ENCODE peak calls at places on chromosomes 16 and 17, in seven cellular contexts. F is neuronal stem cell; E is transverse colon; Q is suprapubic skin; S is CD8-positive, alpha-beta T cell; H is left ventricle myocardium inferior; K is colonic mucosa. Y is an unnamed sample.
A peak's percentile ranks its signal among the peaks of the same experiment; 100 is the strongest.

GRCh38 chr16:87930456-87930855 is 5.9 kb downstream of the CA5A start:
- DNase-seq in F (no peak), E (no peak), Q (no peak), S (no peak), H (no peak), K (no peak), Y (no peak)

GRCh38 chr16:28863929-28864886 is 565 bp downstream of the SH2B1 start:
- DNase-seq in F (no peak), E (peak; percentile 65), Q (no peak), S (peak; percentile 61), H (no peak), K (peak; percentile 73), Y (no peak)

GRCh38 chr17:39627717-39628516 is 1.2 kb downstream of the PPP1R1B start:
- DNase-seq in F (no peak), E (peak; percentile 73), Q (no peak), S (no peak), H (no peak), K (peak; percentile 79), Y (no peak)

GRCh38 chr17:30950669-30951399 is 20.0 kb upstream of the RNF135 start:
- DNase-seq in F (no peak), E (peak; percentile 91), Q (no peak), S (no peak), H (peak; percentile 72), K (peak; percentile 96), Y (no peak)

GRCh38 chr16:13992322-13992721 is 72.4 kb downstream of the ERCC4 start:
- DNase-seq in F (no peak), E (no peak), Q (no peak), S (no peak), H (no peak), K (no peak), Y (no peak)

GRCh38 chr17:48486557-48486956 is 44.3 kb downstream of the HOXB1 start:
- DNase-seq in F (no peak), E (no peak), Q (no peak), S (no peak), H (no peak), K (no peak), Y (no peak)

GRCh38 chr16:11316331-11317015 is 28.8 kb upstream of the RMI2 start:
- DNase-seq in F (no peak), E (no peak), Q (no peak), S (no peak), H (no peak), K (no peak), Y (no peak)

GRCh38 chr17:47785538-47786123 is 36.0 kb downstream of the OSBPL7 start:
- DNase-seq in F (peak; percentile 65), E (no peak), Q (no peak), S (no peak), H (no peak), K (no peak), Y (no peak)

GRCh38 chr17:36888236-36888957 is 48.9 kb upstream of the LHX1 start:
- DNase-seq in F (no peak), E (no peak), Q (no peak), S (no peak), H (no peak), K (no peak), Y (no peak)

GRCh38 chr16:85120006-85120340 is 7.7 kb upstream of the CIBAR2 start:
- DNase-seq in F (no peak), E (no peak), Q (no peak), S (no peak), H (no peak), K (no peak), Y (no peak)

GRCh38 chr17:43679911-43680310 is 18.2 kb upstream of the MEOX1 start:
- DNase-seq in F (no peak), E (no peak), Q (no peak), S (no peak), H (no peak), K (no peak), Y (no peak)

GRCh38 chr17:50909765-50910661 is 43.9 kb upstream of the TOB1 start:
- DNase-seq in F (no peak), E (no peak), Q (no peak), S (peak; percentile 94), H (no peak), K (no peak), Y (no peak)

GRCh38 chr17:73747221-73748002 is 103.2 kb upstream of the SDK2 start:
- DNase-seq in F (no peak), E (no peak), Q (no peak), S (no peak), H (peak; percentile 41), K (peak; percentile 21), Y (no peak)

GRCh38 chr17:73746314-73747073 is 102.2 kb upstream of the SDK2 start:
- DNase-seq in F (no peak), E (no peak), Q (no peak), S (no peak), H (no peak), K (no peak), Y (no peak)

GRCh38 chr17:73749337-73749807 is 105.1 kb upstream of the SDK2 start:
- DNase-seq in F (no peak), E (no peak), Q (no peak), S (no peak), H (no peak), K (no peak), Y (no peak)

GRCh38 chr17:73749906-73750305 is 105.7 kb upstream of the SDK2 start:
- DNase-seq in F (no peak), E (no peak), Q (no peak), S (no peak), H (peak; percentile 26), K (no peak), Y (no peak)

DNA sequence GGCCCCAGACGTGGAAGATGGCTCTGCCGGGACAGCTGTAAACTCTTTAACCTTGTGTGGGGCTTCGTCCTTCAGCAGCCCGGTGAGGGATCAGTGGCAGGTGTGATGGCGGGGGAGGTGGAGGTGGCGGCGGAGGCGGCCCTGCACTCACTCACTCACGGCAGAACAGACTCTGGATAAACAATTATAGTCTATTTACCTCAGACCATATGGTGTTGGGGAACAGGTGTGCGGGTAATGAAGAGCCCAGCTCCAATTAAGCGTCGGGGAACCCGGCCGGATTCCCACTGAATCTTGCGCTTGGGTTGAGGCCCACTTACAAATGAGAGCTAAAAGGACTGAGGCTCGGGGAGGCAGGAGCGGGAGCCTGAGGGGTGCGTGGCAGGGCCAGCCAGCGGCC is 104.3 kb upstream of the SDK2 start:
- DNase-seq in F (no peak), E (no peak), Q (no peak), S (no peak), H (no peak), K (no peak), Y (no peak)
- H3K4me1 ChIP-seq in F (no peaks in the 10 kb centered on the region), E (no peaks in the 10 kb centered on the region), Q (no peaks in the 10 kb centered on the region), S (no peaks in the 10 kb centered on the region), H (peaks cover 30% of the 10 kb centered on the region), K (no peaks in the 10 kb centered on the region), Y (no peaks in the 10 kb centered on the region)

GRCh38 chr16:89290472-89290871 is 73.0 kb downstream of the ZNF778 start:
- DNase-seq in F (no peak), E (no peak), Q (no peak), S (no peak), H (no peak), K (no peak), Y (no peak)

GRCh38 chr16:89292443-89293078 is 75.1 kb downstream of the ZNF778 start:
- DNase-seq in F (no peak), E (no peak), Q (no peak), S (no peak), H (no peak), K (no peak), Y (no peak)

GRCh38 chr16:89291776-89292175 is 74.3 kb downstream of the ZNF778 start:
- DNase-seq in F (no peak), E (no peak), Q (no peak), S (no peak), H (no peak), K (no peak), Y (no peak)

GRCh38 chr16:89290887-89291286 is 73.4 kb downstream of the ZNF778 start:
- DNase-seq in F (no peak), E (no peak), Q (no peak), S (no peak), H (no peak), K (no peak), Y (no peak)

DNA sequence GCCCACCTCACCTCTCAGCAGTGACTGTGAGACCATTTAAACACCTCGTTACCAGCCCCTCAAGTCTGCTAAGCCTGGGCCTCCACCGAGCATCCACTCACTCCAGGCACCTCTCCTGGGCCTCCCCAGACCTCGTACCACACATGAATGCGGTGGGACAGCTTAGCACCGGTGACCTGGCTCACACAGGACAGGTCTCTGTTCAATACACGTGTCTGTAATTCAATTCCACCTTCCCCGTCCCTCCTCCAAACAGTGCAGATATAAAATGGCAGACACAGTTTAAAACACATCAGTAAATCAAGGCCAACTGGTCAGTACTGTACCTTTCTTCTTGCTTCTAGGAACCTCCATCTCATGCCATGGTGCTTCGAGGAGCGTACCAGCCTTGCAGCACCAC is 73.9 kb downstream of the ZNF778 start:
- DNase-seq in F (no peak), E (no peak), Q (no peak), S (no peak), H (no peak), K (no peak), Y (no peak)
- H3K4me1 ChIP-seq in F (peaks cover 32% of the 10 kb centered on the region), E (no peaks in the 10 kb centered on the region), Q (peaks cover 19% of the 10 kb centered on the region), S (peaks cover 20% of the 10 kb centered on the region), H (peaks cover 41% of the 10 kb centered on the region), K (no peaks in the 10 kb centered on the region), Y (peaks cover 37% of the 10 kb centered on the region)

GRCh38 chr17:77437017-77437416 is 296.2 kb downstream of the SEC14L1 start:
- DNase-seq in F (no peak), E (peak; percentile 42), Q (no peak), S (peak; percentile 57), H (peak; percentile 70), K (peak; percentile 51), Y (no peak)
- H3K4me1 ChIP-seq in F (peaks cover 59% of the 10 kb centered on the region), E (peaks cover 62% of the 10 kb centered on the region), Q (peaks cover 95% of the 10 kb centered on the region), S (peaks cover 83% of the 10 kb centered on the region), H (peaks cover 99% of the 10 kb centered on the region), K (peaks cover 31% of the 10 kb centered on the region), Y (peaks cover 100% of the 10 kb centered on the region)

GRCh38 chr17:78348055-78348745 is 11.7 kb downstream of the SOCS3 start:
- DNase-seq in F (no peak), E (no peak), Q (no peak), S (no peak), H (no peak), K (no peak), Y (no peak)

GRCh38 chr17:78347453-78347852 is 12.4 kb downstream of the SOCS3 start:
- DNase-seq in F (no peak), E (no peak), Q (no peak), S (no peak), H (no peak), K (no peak), Y (no peak)

GRCh38 chr17:78355045-78355641 is 4.7 kb downstream of the SOCS3 start:
- DNase-seq in F (no peak), E (no peak), Q (no peak), S (no peak), H (no peak), K (no peak), Y (no peak)

GRCh38 chr17:78349831-78350631 is 9.8 kb downstream of the SOCS3 start:
- DNase-seq in F (no peak), E (no peak), Q (no peak), S (no peak), H (no peak), K (no peak), Y (no peak)

DNA sequence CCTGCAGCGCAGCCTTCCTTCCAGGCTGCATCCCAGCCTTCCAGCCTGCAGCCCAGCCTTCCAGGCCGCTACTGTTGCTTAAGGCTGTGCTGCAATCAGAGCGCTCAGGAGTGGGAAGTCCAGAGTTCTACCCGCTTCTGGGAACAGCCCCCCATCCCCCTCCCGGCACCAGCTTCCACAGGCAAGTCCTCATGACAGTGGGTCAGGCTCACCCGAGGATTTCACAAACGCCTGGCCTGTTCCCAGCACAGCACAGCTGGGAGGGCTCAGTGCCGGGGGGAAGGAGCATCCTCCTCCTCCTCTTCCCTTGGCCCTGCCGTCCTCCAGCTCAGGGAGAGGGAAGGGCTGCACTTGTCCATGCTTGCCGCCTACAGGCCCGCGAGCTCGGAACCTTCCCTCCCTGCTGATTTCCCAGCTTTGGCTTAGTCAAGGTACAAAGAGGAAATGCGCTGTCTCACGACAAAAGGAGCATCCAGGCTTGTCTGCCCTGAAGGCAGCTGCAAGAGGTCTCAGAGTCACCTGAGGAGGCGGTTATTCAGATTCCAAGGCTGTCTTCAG is 8.3 kb downstream of the SOCS3 start:
- DNase-seq in F (no peak), E (peak; percentile 89), Q (peak; percentile 97), S (no peak), H (peak; percentile 96), K (peak; percentile 84), Y (peak; percentile 100)
- H3K4me1 ChIP-seq in F (peaks cover 29% of the 10 kb centered on the region), E (peaks cover 29% of the 10 kb centered on the region), Q (peaks cover 92% of the 10 kb centered on the region), S (peaks cover 70% of the 10 kb centered on the region), H (peaks cover 71% of the 10 kb centered on the region), K (peaks cover 9% of the 10 kb centered on the region), Y (peaks cover 49% of the 10 kb centered on the region)

Y was measured in vagina.